ENCODE peak calls at places on chromosome 22, in nine cellular contexts. H, A, D, O, J, R, K, V and P are unnamed samples.

GRCh38 chr22:17866127-17866526 is 91.9 kb upstream of the BID start:
- DNase-seq in H (no peak), A (no peak), D (no peak), O (no peak), J (no peak), R (no peak), K (peak; percentile 90), V (no peak), P (no peak)

GRCh38 chr22:18068381-18068988 is 9.3 kb upstream of the PEX26 start:
- DNase-seq in H (no peak), A (no peak), D (peak; percentile 63), O (no peak), J (no peak), R (no peak), K (no peak), V (no peak), P (no peak)

GRCh38 chr22:24426859-24427499 is 420 bp upstream of the ADORA2A start:
- DNase-seq in H (no peak), A (no peak), D (no peak), O (no peak), J (no peak), R (no peak), K (no peak), V (no peak), P (no peak)

GRCh38 chr22:22394589-22394988 is 114.0 kb downstream of the ZNF280B start:
- DNase-seq in H (no peak), A (no peak), D (no peak), O (no peak), J (no peak), R (no peak), K (no peak), V (no peak), P (no peak)

GRCh38 chr22:26812731-26813130 is 155.3 kb downstream of the MIAT start:
- DNase-seq in H (no peak), A (no peak), D (peak; percentile 11), O (no peak), J (no peak), R (no peak), K (no peak), V (no peak), P (no peak)

GRCh38 chr22:37427128-37427710 is at the start of gene ELFN2:
- DNase-seq in H (no peak), A (no peak), D (no peak), O (no peak), J (no peak), R (no peak), K (no peak), V (no peak), P (no peak)

GRCh38 chr22:48742191-48742555 is 1085.5 kb downstream of the BRD1 start:
- DNase-seq in H (no peak), A (no peak), D (no peak), O (no peak), J (no peak), R (no peak), K (no peak), V (no peak), P (no peak)

GRCh38 chr22:31618057-31618456 is 44.0 kb downstream of the PISD start:
- DNase-seq in H (no peak), A (no peak), D (no peak), O (no peak), J (peak; percentile 47), R (no peak), K (no peak), V (peak; percentile 32), P (no peak)

GRCh38 chr22:19607198-19608113 is 83.2 kb upstream of the CLDN5 start:
- DNase-seq in H (no peak), A (peak; percentile 35), D (no peak), O (no peak), J (peak; percentile 37), R (peak; percentile 53), K (no peak), V (peak; percentile 91), P (no peak)

GRCh38 chr22:46525681-46526483 is 11.5 kb downstream of the CELSR1 start:
- DNase-seq in H (no peak), A (no peak), D (no peak), O (no peak), J (no peak), R (no peak), K (no peak), V (no peak), P (peak; percentile 70)

GRCh38 chr22:38074181-38075104 is 9.5 kb downstream of the SLC16A8 start:
- DNase-seq in H (no peak), A (no peak), D (no peak), O (no peak), J (no peak), R (no peak), K (no peak), V (no peak), P (no peak)

GRCh38 chr22:43566021-43566420 is 154.2 kb downstream of the MPPED1 start:
- DNase-seq in H (no peak), A (peak; percentile 2), D (peak; percentile 10), O (no peak), J (no peak), R (no peak), K (no peak), V (no peak), P (no peak)

GRCh38 chr22:17772963-17773605 is 1.2 kb downstream of the BID start:
- DNase-seq in H (no peak), A (no peak), D (no peak), O (no peak), J (no peak), R (no peak), K (no peak), V (no peak), P (no peak)

GRCh38 chr22:20567993-20568417 is 60.6 kb downstream of the MED15 start:
- DNase-seq in H (no peak), A (no peak), D (no peak), O (no peak), J (no peak), R (no peak), K (no peak), V (no peak), P (no peak)

GRCh38 chr22:25896098-25896497 is 154.1 kb downstream of the MYO18B start:
- DNase-seq in H (no peak), A (no peak), D (no peak), O (no peak), J (no peak), R (no peak), K (no peak), V (peak; percentile 3), P (no peak)

GRCh38 chr22:30838111-30838510 is 130.5 kb downstream of the MORC2 start:
- DNase-seq in H (no peak), A (no peak), D (no peak), O (no peak), J (no peak), R (no peak), K (no peak), V (no peak), P (no peak)

GRCh38 chr22:37308385-37309200 is 26.3 kb downstream of the CYTH4 start:
- DNase-seq in H (no peak), A (no peak), D (no peak), O (no peak), J (no peak), R (no peak), K (no peak), V (no peak), P (no peak)

GRCh38 chr22:29151316-29151715 is 54.4 kb upstream of the EMID1 start:
- DNase-seq in H (no peak), A (no peak), D (no peak), O (no peak), J (peak; percentile 8), R (no peak), K (no peak), V (no peak), P (no peak)

GRCh38 chr22:44889233-44889878 is 120.4 kb downstream of the PHF21B start:
- DNase-seq in H (no peak), A (no peak), D (no peak), O (no peak), J (no peak), R (no peak), K (no peak), V (no peak), P (no peak)

GRCh38 chr22:25853078-25853477 is 111.1 kb downstream of the MYO18B start:
- DNase-seq in H (no peak), A (no peak), D (no peak), O (no peak), J (no peak), R (no peak), K (no peak), V (no peak), P (no peak)

GRCh38 chr22:31102441-31103081 is 4.8 kb downstream of the SELENOM start:
- DNase-seq in H (no peak), A (peak; percentile 70), D (peak; percentile 87), O (no peak), J (peak; percentile 62), R (no peak), K (no peak), V (no peak), P (no peak)

GRCh38 chr22:28594784-28595324 is 84.8 kb downstream of the TTC28 start:
- DNase-seq in H (peak; percentile 93), A (no peak), D (peak; percentile 29), O (no peak), J (no peak), R (no peak), K (no peak), V (peak; percentile 45), P (no peak)

GRCh38 chr22:30949934-30950660 is 18.5 kb downstream of the MORC2 start:
- DNase-seq in H (no peak), A (no peak), D (no peak), O (no peak), J (no peak), R (no peak), K (no peak), V (no peak), P (no peak)

GRCh38 chr22:32969502-32969901 is 88.7 kb downstream of the SYN3 start:
- DNase-seq in H (no peak), A (no peak), D (no peak), O (no peak), J (no peak), R (no peak), K (no peak), V (no peak), P (no peak)

GRCh38 chr22:38315801-38316339 is 1.4 kb downstream of the CSNK1E start:
- DNase-seq in H (no peak), A (no peak), D (no peak), O (no peak), J (no peak), R (no peak), K (no peak), V (no peak), P (no peak)

GRCh38 chr22:49299821-49300231 is 527.8 kb downstream of the BRD1 start:
- DNase-seq in H (no peak), A (peak; percentile 6), D (no peak), O (no peak), J (no peak), R (no peak), K (no peak), V (no peak), P (no peak)

GRCh38 chr22:21657361-21658118 is 8.3 kb upstream of the PPIL2 start:
- DNase-seq in H (peak; percentile 79), A (peak; percentile 65), D (no peak), O (peak; percentile 54), J (peak; percentile 88), R (peak; percentile 84), K (peak; percentile 17), V (peak; percentile 78), P (peak; percentile 91)

GRCh38 chr22:37244114-37244921 is at the start of gene RAC2:
- DNase-seq in H (peak; percentile 94), A (peak; percentile 72), D (no peak), O (peak; percentile 84), J (peak; percentile 91), R (peak; percentile 94), K (no peak), V (no peak), P (peak; percentile 91)

GRCh38 chr22:46075764-46076531 is 74.4 kb upstream of the PPARA start:
- DNase-seq in H (no peak), A (no peak), D (no peak), O (no peak), J (peak; percentile 31), R (no peak), K (no peak), V (no peak), P (peak; percentile 32)

GRCh38 chr22:40348025-40348658 is 1.8 kb downstream of the ADSL start:
- DNase-seq in H (peak; percentile 81), A (peak; percentile 55), D (no peak), O (no peak), J (peak; percentile 67), R (peak; percentile 81), K (no peak), V (no peak), P (no peak)

GRCh38 chr22:30968015-30968923 is at the start of gene MORC2:
- DNase-seq in H (no peak), A (no peak), D (peak; percentile 1), O (no peak), J (no peak), R (no peak), K (no peak), V (peak; percentile 46), P (peak; percentile 86)